ENCODE peak calls at places on chromosomes 7 and 10, in eight cellular contexts. One of them, this sample, is unnamed.

GRCh38 chr10:109934958-109935793 is 11.9 kb upstream of the XPNPEP1 start:
- DNase-seq in PC-9: peak; percentile 72
- DNase-seq in astrocyte of the spinal cord: peak; percentile 95
- DNase-seq in stomach: no peak
- DNase-seq in hepatocyte: no peak
- DNase-seq in cardiac muscle cell: peak; percentile 19
- DNase-seq in Peyer's patch: no peak
- DNase-seq in AG04449: peak; percentile 24
- DNase-seq in this sample: no peak

GRCh38 chr7:6008668-6009611 is at the start of the genes AIMP2 and PMS2:
- DNase-seq in PC-9: peak; percentile 98
- DNase-seq in astrocyte of the spinal cord: peak; percentile 98
- DNase-seq in stomach: peak; percentile 99
- DNase-seq in hepatocyte: peak; percentile 98
- DNase-seq in cardiac muscle cell: peak; percentile 99
- DNase-seq in Peyer's patch: peak; percentile 99
- DNase-seq in AG04449: peak; percentile 82
- DNase-seq in this sample: peak; percentile 97

GRCh38 chr7:33774762-33775523 is 130.4 kb upstream of the BMPER start:
- DNase-seq in PC-9: no peak
- DNase-seq in astrocyte of the spinal cord: peak; percentile 85
- DNase-seq in stomach: peak; percentile 53
- DNase-seq in hepatocyte: peak; percentile 56
- DNase-seq in cardiac muscle cell: peak; percentile 32
- DNase-seq in Peyer's patch: peak; percentile 47
- DNase-seq in AG04449: no peak
- DNase-seq in this sample: no peak

GRCh38 chr7:144854839-144855424 is 19.1 kb upstream of the TPK1 start:
- DNase-seq in PC-9: peak; percentile 46
- DNase-seq in astrocyte of the spinal cord: peak; percentile 22
- DNase-seq in stomach: no peak
- DNase-seq in hepatocyte: peak; percentile 44
- DNase-seq in cardiac muscle cell: peak; percentile 55
- DNase-seq in Peyer's patch: no peak
- DNase-seq in AG04449: no peak
- DNase-seq in this sample: no peak

GRCh38 chr10:55024718-55025117 is 223.7 kb upstream of the PCDH15 start:
- DNase-seq in PC-9: no peak
- DNase-seq in astrocyte of the spinal cord: no peak
- DNase-seq in stomach: no peak
- DNase-seq in hepatocyte: peak; percentile 8
- DNase-seq in cardiac muscle cell: peak; percentile 74
- DNase-seq in Peyer's patch: no peak
- DNase-seq in AG04449: no peak
- DNase-seq in this sample: no peak

GRCh38 chr7:1943933-1944618 is 274.0 kb downstream of the ELFN1 start:
- DNase-seq in PC-9: no peak
- DNase-seq in astrocyte of the spinal cord: no peak
- DNase-seq in stomach: no peak
- DNase-seq in hepatocyte: no peak
- DNase-seq in cardiac muscle cell: no peak
- DNase-seq in Peyer's patch: no peak
- DNase-seq in AG04449: no peak
- DNase-seq in this sample: no peak

GRCh38 chr10:116287906-116288501 is 15.0 kb upstream of the GFRA1 start:
- DNase-seq in PC-9: no peak
- DNase-seq in astrocyte of the spinal cord: peak; percentile 72
- DNase-seq in stomach: no peak
- DNase-seq in hepatocyte: peak; percentile 64
- DNase-seq in cardiac muscle cell: peak; percentile 63
- DNase-seq in Peyer's patch: no peak
- DNase-seq in AG04449: no peak
- DNase-seq in this sample: no peak

GRCh38 chr10:122519873-122520272 is 40.7 kb upstream of the DMBT1 start:
- DNase-seq in PC-9: no peak
- DNase-seq in astrocyte of the spinal cord: no peak
- DNase-seq in stomach: no peak
- DNase-seq in hepatocyte: no peak
- DNase-seq in cardiac muscle cell: no peak
- DNase-seq in Peyer's patch: no peak
- DNase-seq in AG04449: no peak
- DNase-seq in this sample: no peak

GRCh38 chr10:87030912-87031635 is 11.0 kb downstream of the FAM25A start:
- DNase-seq in PC-9: no peak
- DNase-seq in astrocyte of the spinal cord: no peak
- DNase-seq in stomach: no peak
- DNase-seq in hepatocyte: no peak
- DNase-seq in cardiac muscle cell: no peak
- DNase-seq in Peyer's patch: no peak
- DNase-seq in AG04449: no peak
- DNase-seq in this sample: no peak

GRCh38 chr7:66602159-66602558 is 26.5 kb upstream of the KCTD7 start:
- DNase-seq in PC-9: peak; percentile 37
- DNase-seq in astrocyte of the spinal cord: no peak
- DNase-seq in stomach: no peak
- DNase-seq in hepatocyte: no peak
- DNase-seq in cardiac muscle cell: no peak
- DNase-seq in Peyer's patch: no peak
- DNase-seq in AG04449: no peak
- DNase-seq in this sample: no peak

GRCh38 chr10:11260136-11260535 is 242.5 kb downstream of the CELF2 start:
- DNase-seq in PC-9: no peak
- DNase-seq in astrocyte of the spinal cord: no peak
- DNase-seq in stomach: no peak
- DNase-seq in hepatocyte: no peak
- DNase-seq in cardiac muscle cell: peak; percentile 21
- DNase-seq in Peyer's patch: no peak
- DNase-seq in AG04449: no peak
- DNase-seq in this sample: no peak

GRCh38 chr10:84237199-84238051 is 3.9 kb downstream of the LRIT1 start:
- DNase-seq in PC-9: no peak
- DNase-seq in astrocyte of the spinal cord: no peak
- DNase-seq in stomach: no peak
- DNase-seq in hepatocyte: no peak
- DNase-seq in cardiac muscle cell: peak; percentile 3
- DNase-seq in Peyer's patch: no peak
- DNase-seq in AG04449: no peak
- DNase-seq in this sample: no peak

GRCh38 chr7:99340659-99341058 is 15.0 kb downstream of the ARPC1A start:
- DNase-seq in PC-9: no peak
- DNase-seq in astrocyte of the spinal cord: peak; percentile 3
- DNase-seq in stomach: no peak
- DNase-seq in hepatocyte: no peak
- DNase-seq in cardiac muscle cell: no peak
- DNase-seq in Peyer's patch: no peak
- DNase-seq in AG04449: no peak
- DNase-seq in this sample: no peak

GRCh38 chr10:72001026-72001380 is 36.8 kb downstream of the CHST3 start:
- DNase-seq in PC-9: no peak
- DNase-seq in astrocyte of the spinal cord: no peak
- DNase-seq in stomach: peak; percentile 66
- DNase-seq in hepatocyte: no peak
- DNase-seq in cardiac muscle cell: no peak
- DNase-seq in Peyer's patch: no peak
- DNase-seq in AG04449: no peak
- DNase-seq in this sample: no peak

GRCh38 chr10:100748251-100749058 is 3.1 kb downstream of the PAX2 start:
- DNase-seq in PC-9: no peak
- DNase-seq in astrocyte of the spinal cord: no peak
- DNase-seq in stomach: no peak
- DNase-seq in hepatocyte: no peak
- DNase-seq in cardiac muscle cell: no peak
- DNase-seq in Peyer's patch: no peak
- DNase-seq in AG04449: no peak
- DNase-seq in this sample: no peak

GRCh38 chr10:9342865-9343450 is 1288.5 kb downstream of the GATA3 start:
- DNase-seq in PC-9: no peak
- DNase-seq in astrocyte of the spinal cord: peak; percentile 41
- DNase-seq in stomach: no peak
- DNase-seq in hepatocyte: peak; percentile 67
- DNase-seq in cardiac muscle cell: peak; percentile 73
- DNase-seq in Peyer's patch: no peak
- DNase-seq in AG04449: no peak
- DNase-seq in this sample: no peak

GRCh38 chr7:107938448-107939250 is 47.7 kb downstream of the DLD start:
- DNase-seq in PC-9: no peak
- DNase-seq in astrocyte of the spinal cord: no peak
- DNase-seq in stomach: no peak
- DNase-seq in hepatocyte: no peak
- DNase-seq in cardiac muscle cell: no peak
- DNase-seq in Peyer's patch: no peak
- DNase-seq in AG04449: no peak
- DNase-seq in this sample: no peak

GRCh38 chr7:124489082-124489819 is 276.3 kb downstream of the GPR37 start:
- DNase-seq in PC-9: no peak
- DNase-seq in astrocyte of the spinal cord: no peak
- DNase-seq in stomach: no peak
- DNase-seq in hepatocyte: no peak
- DNase-seq in cardiac muscle cell: no peak
- DNase-seq in Peyer's patch: no peak
- DNase-seq in AG04449: no peak
- DNase-seq in this sample: no peak

GRCh38 chr10:69316313-69317059 is 38.2 kb downstream of the HK1 start:
- DNase-seq in PC-9: peak; percentile 74
- DNase-seq in astrocyte of the spinal cord: no peak
- DNase-seq in stomach: no peak
- DNase-seq in hepatocyte: peak; percentile 57
- DNase-seq in cardiac muscle cell: no peak
- DNase-seq in Peyer's patch: no peak
- DNase-seq in AG04449: no peak
- DNase-seq in this sample: no peak

GRCh38 chr7:82600601-82601000 is 157.0 kb upstream of the CACNA2D1 start:
- DNase-seq in PC-9: no peak
- DNase-seq in astrocyte of the spinal cord: no peak
- DNase-seq in stomach: no peak
- DNase-seq in hepatocyte: no peak
- DNase-seq in cardiac muscle cell: no peak
- DNase-seq in Peyer's patch: no peak
- DNase-seq in AG04449: no peak
- DNase-seq in this sample: no peak
- TF ChIP-seq CTCF in PC-9: no peak
- TF ChIP-seq CTCF in astrocyte of the spinal cord: peak; percentile 33
- TF ChIP-seq CTCF in stomach: no peak
- TF ChIP-seq CTCF in hepatocyte: peak; percentile 15
- TF ChIP-seq CTCF in cardiac muscle cell: no peak
- TF ChIP-seq CTCF in Peyer's patch: no peak
- TF ChIP-seq CTCF in AG04449: no peak
- TF ChIP-seq CTCF in this sample: no peak

GRCh38 chr7:15932318-15932717 is 245.8 kb upstream of the MEOX2 start:
- DNase-seq in PC-9: no peak
- DNase-seq in astrocyte of the spinal cord: no peak
- DNase-seq in stomach: no peak
- DNase-seq in hepatocyte: no peak
- DNase-seq in cardiac muscle cell: no peak
- DNase-seq in Peyer's patch: no peak
- DNase-seq in AG04449: no peak
- DNase-seq in this sample: no peak
- H3K4me3 ChIP-seq in PC-9: no peak overlapping the region
- H3K4me3 ChIP-seq in astrocyte of the spinal cord: no peak overlapping the region
- H3K4me3 ChIP-seq in stomach: no peak overlapping the region
- H3K4me3 ChIP-seq in hepatocyte: no peak overlapping the region
- H3K4me3 ChIP-seq in cardiac muscle cell: no peak overlapping the region
- H3K4me3 ChIP-seq in Peyer's patch: no peak overlapping the region
- H3K4me3 ChIP-seq in AG04449: no peak overlapping the region
- H3K4me3 ChIP-seq in this sample: no peak overlapping the region

GRCh38 chr7:121960678-121961461 is 87.9 kb downstream of the PTPRZ1 start:
- DNase-seq in PC-9: peak; percentile 38
- DNase-seq in astrocyte of the spinal cord: peak; percentile 78
- DNase-seq in stomach: no peak
- DNase-seq in hepatocyte: peak; percentile 11
- DNase-seq in cardiac muscle cell: no peak
- DNase-seq in Peyer's patch: no peak
- DNase-seq in AG04449: peak; percentile 54
- DNase-seq in this sample: peak; percentile 24

GRCh38 chr7:121966538-121967332 is 93.8 kb downstream of the PTPRZ1 start:
- DNase-seq in PC-9: no peak
- DNase-seq in astrocyte of the spinal cord: no peak
- DNase-seq in stomach: no peak
- DNase-seq in hepatocyte: no peak
- DNase-seq in cardiac muscle cell: no peak
- DNase-seq in Peyer's patch: no peak
- DNase-seq in AG04449: no peak
- DNase-seq in this sample: no peak

DNA sequence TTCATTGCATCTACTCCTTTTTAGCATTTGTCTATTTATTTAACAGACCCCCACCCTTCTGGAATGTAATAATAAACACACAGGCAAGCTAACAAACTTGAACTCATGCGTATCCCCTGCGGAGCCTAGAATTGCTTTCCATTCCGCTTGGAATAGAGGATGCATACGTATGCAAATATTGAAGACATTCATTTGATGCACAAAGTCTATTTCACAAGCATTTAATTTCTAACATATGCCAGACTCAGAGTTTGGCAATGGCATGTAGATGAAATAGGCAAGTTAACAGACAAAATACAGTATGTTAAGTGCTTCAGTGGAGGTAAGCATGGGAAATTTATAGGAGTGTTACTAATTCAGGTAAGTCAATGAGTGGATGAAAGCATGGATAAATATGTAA is 88.5 kb downstream of the PTPRZ1 start:
- DNase-seq in PC-9: no peak
- DNase-seq in astrocyte of the spinal cord: no peak
- DNase-seq in stomach: no peak
- DNase-seq in hepatocyte: no peak
- DNase-seq in cardiac muscle cell: no peak
- DNase-seq in Peyer's patch: no peak
- DNase-seq in AG04449: no peak
- DNase-seq in this sample: no peak
- TF ChIP-seq CTCF in PC-9: no peak
- TF ChIP-seq CTCF in astrocyte of the spinal cord: no peak
- TF ChIP-seq CTCF in stomach: no peak
- TF ChIP-seq CTCF in hepatocyte: no peak
- TF ChIP-seq CTCF in cardiac muscle cell: no peak
- TF ChIP-seq CTCF in Peyer's patch: no peak
- TF ChIP-seq CTCF in AG04449: no peak
- TF ChIP-seq CTCF in this sample: no peak

GRCh38 chr7:325051-325798 is 35.3 kb downstream of the FOXL3 start:
- DNase-seq in PC-9: no peak
- DNase-seq in astrocyte of the spinal cord: no peak
- DNase-seq in stomach: no peak
- DNase-seq in hepatocyte: no peak
- DNase-seq in cardiac muscle cell: no peak
- DNase-seq in Peyer's patch: no peak
- DNase-seq in AG04449: no peak
- DNase-seq in this sample: no peak

GRCh38 chr7:325811-326210 is 35.8 kb downstream of the FOXL3 start:
- DNase-seq in PC-9: no peak
- DNase-seq in astrocyte of the spinal cord: no peak
- DNase-seq in stomach: no peak
- DNase-seq in hepatocyte: no peak
- DNase-seq in cardiac muscle cell: no peak
- DNase-seq in Peyer's patch: no peak
- DNase-seq in AG04449: no peak
- DNase-seq in this sample: no peak

GRCh38 chr7:326845-327304 is 36.9 kb downstream of the FOXL3 start:
- DNase-seq in PC-9: no peak
- DNase-seq in astrocyte of the spinal cord: no peak
- DNase-seq in stomach: peak; percentile 78
- DNase-seq in hepatocyte: peak; percentile 78
- DNase-seq in cardiac muscle cell: no peak
- DNase-seq in Peyer's patch: peak; percentile 73
- DNase-seq in AG04449: no peak
- DNase-seq in this sample: no peak

GRCh38 chr7:327305-327931 is 37.4 kb downstream of the FOXL3 start:
- DNase-seq in PC-9: no peak
- DNase-seq in astrocyte of the spinal cord: no peak
- DNase-seq in stomach: no peak
- DNase-seq in hepatocyte: no peak
- DNase-seq in cardiac muscle cell: no peak
- DNase-seq in Peyer's patch: no peak
- DNase-seq in AG04449: no peak
- DNase-seq in this sample: no peak

GRCh38 chr7:326273-326672 is 36.3 kb downstream of the FOXL3 start:
- DNase-seq in PC-9: no peak
- DNase-seq in astrocyte of the spinal cord: no peak
- DNase-seq in stomach: no peak
- DNase-seq in hepatocyte: no peak
- DNase-seq in cardiac muscle cell: no peak
- DNase-seq in Peyer's patch: no peak
- DNase-seq in AG04449: no peak
- DNase-seq in this sample: no peak
- H3K4me3 ChIP-seq in PC-9: no peak overlapping the region
- H3K4me3 ChIP-seq in astrocyte of the spinal cord: no peak overlapping the region
- H3K4me3 ChIP-seq in stomach: no peak overlapping the region
- H3K4me3 ChIP-seq in hepatocyte: no peak overlapping the region
- H3K4me3 ChIP-seq in cardiac muscle cell: no peak overlapping the region
- H3K4me3 ChIP-seq in Peyer's patch: no peak overlapping the region
- H3K4me3 ChIP-seq in AG04449: no peak overlapping the region
- H3K4me3 ChIP-seq in this sample: no peak overlapping the region

This sample was measured in HFF-Myc.